ENCODE peak calls at places on chromosomes 11 and 22, in six cellular contexts. M is dorsolateral prefrontal cortex; E is stimulated activated CD4-positive, alpha-beta T cell treated with anti-CD3 and anti-CD28 coated beads, Interleukin-12 subunit alpha, Interleukin-12 subunit beta, amount 100 ng/mL, for 4 hours; X is stomach; Y is nephron progenitor cell; A is EL. F is an unnamed sample.

GRCh38 chr11:115530752-115531151 is 26.5 kb upstream of the CADM1 start:
- DNase-seq in M (no peak), E (no peak), X (no peak), Y (no peak), A (no peak), F (no peak)

GRCh38 chr11:118108513-118108912 is 21.8 kb upstream of the SMIM35 start:
- DNase-seq in M (no peak), E (no peak), X (no peak), Y (no peak), A (no peak), F (no peak)

GRCh38 chr11:288328-289144 is at the start of gene PGGHG:
- DNase-seq in M (peak), E (peak), X (peak), Y (peak), A (peak), F (no peak)

GRCh38 chr11:130648601-130649000 is 200.2 kb downstream of the ADAMTS15 start:
- DNase-seq in M (no peak), E (no peak), X (no peak), Y (no peak), A (no peak), F (no peak)

GRCh38 chr22:41524809-41525449 is 19.3 kb downstream of the POLR3H start:
- DNase-seq in M (no peak), E (peak), X (peak), Y (no peak), A (no peak), F (no peak)

GRCh38 chr22:37012262-37012904 is 6.9 kb downstream of the TST start:
- DNase-seq in M (no peak), E (no peak), X (peak), Y (no peak), A (no peak), F (no peak)

GRCh38 chr22:37657590-37658132 is 862 bp upstream of the PDXP start:
- DNase-seq in M (no peak), E (no peak), X (no peak), Y (no peak), A (peak), F (no peak)

GRCh38 chr22:41826001-41826400 is 6.9 kb upstream of the SREBF2 start:
- DNase-seq in M (no peak), E (no peak), X (no peak), Y (no peak), A (no peak), F (no peak)

GRCh38 chr11:71298016-71298550 is 45.7 kb upstream of the SHANK2 start:
- DNase-seq in M (no peak), E (no peak), X (peak), Y (no peak), A (no peak), F (no peak)